ENCODE peak calls at places on chromosomes 5 and 9, in five cellular contexts. Q is transverse colon, R is mammary epithelial cell, F is Peyer's patch, W is heart left ventricle. T is an unnamed sample.

GRCh38 chr9:124015091-124015660 is 3.6 kb downstream of the LHX2 start:
- DNase-seq in Q (no peak), R (no peak), F (no peak), W (no peak), T (no peak)

GRCh38 chr5:99061299-99061698 is 132.5 kb upstream of the CHD1 start:
- DNase-seq in Q (no peak), R (no peak), F (no peak), W (no peak), T (no peak)

GRCh38 chr5:64834611-64835010 is 65.9 kb downstream of the CWC27 start:
- DNase-seq in Q (no peak), R (no peak), F (no peak), W (no peak), T (no peak)

GRCh38 chr9:26462213-26462612 is 430.4 kb downstream of the CAAP1 start:
- DNase-seq in Q (no peak), R (no peak), F (no peak), W (no peak), T (no peak)

GRCh38 chr9:76984476-76984875 is 35.0 kb upstream of the FOXB2 start:
- DNase-seq in Q (no peak), R (no peak), F (no peak), W (no peak), T (no peak)

GRCh38 chr5:172788771-172789686 is 18.0 kb upstream of the DUSP1 start:
- DNase-seq in Q (peak; percentile 73), R (no peak), F (no peak), W (no peak), T (peak; percentile 92)

GRCh38 chr5:162837161-162837560 is 600.2 kb upstream of the CCNG1 start:
- DNase-seq in Q (no peak), R (no peak), F (no peak), W (no peak), T (no peak)

GRCh38 chr5:120446068-120446492 is 18.0 kb upstream of the PRR16 start:
- DNase-seq in Q (no peak), R (peak; percentile 78), F (no peak), W (no peak), T (no peak)

GRCh38 chr5:99544326-99544725 is 615.5 kb upstream of the CHD1 start:
- DNase-seq in Q (no peak), R (no peak), F (no peak), W (no peak), T (no peak)

GRCh38 chr9:98805506-98806272 is 1.8 kb upstream of the GALNT12 start:
- DNase-seq in Q (no peak), R (peak; percentile 92), F (no peak), W (no peak), T (no peak)

GRCh38 chr9:137453643-137454081 is 5.5 kb downstream of the NSMF start:
- DNase-seq in Q (peak; percentile 85), R (no peak), F (peak; percentile 59), W (peak; percentile 79), T (peak; percentile 91)

GRCh38 chr9:14236586-14236985 is 77.4 kb downstream of the NFIB start:
- DNase-seq in Q (no peak), R (no peak), F (no peak), W (no peak), T (no peak)

GRCh38 chr5:9468070-9468388 is 77.8 kb downstream of the SEMA5A start:
- DNase-seq in Q (no peak), R (peak; percentile 98), F (no peak), W (no peak), T (no peak)

GRCh38 chr9:89817186-89817960 is 212.6 kb downstream of the GADD45G start:
- DNase-seq in Q (no peak), R (no peak), F (no peak), W (no peak), T (no peak)

GRCh38 chr5:171619196-171619595 is 166.4 kb upstream of the SMIM23 start:
- DNase-seq in Q (no peak), R (no peak), F (no peak), W (no peak), T (peak; percentile 22)

GRCh38 chr5:142091922-142092321 is 16.7 kb upstream of the NDFIP1 start:
- DNase-seq in Q (no peak), R (no peak), F (no peak), W (no peak), T (no peak)

GRCh38 chr5:174141398-174141797 is 95.9 kb downstream of the NSG2 start:
- DNase-seq in Q (no peak), R (no peak), F (no peak), W (no peak), T (no peak)

GRCh38 chr9:28051559-28051958 is 478.3 kb upstream of the C9orf72 start:
- DNase-seq in Q (no peak), R (no peak), F (no peak), W (no peak), T (no peak)

GRCh38 chr5:95800553-95800952 is 22.0 kb downstream of the GLRX start:
- DNase-seq in Q (no peak), R (no peak), F (no peak), W (no peak), T (no peak)

GRCh38 chr5:79759436-79759835 is 69.8 kb downstream of the CMYA5 start:
- DNase-seq in Q (no peak), R (peak; percentile 47), F (no peak), W (peak; percentile 41), T (no peak)

GRCh38 chr5:126449751-126450271 is 26.6 kb downstream of the GRAMD2B start:
- DNase-seq in Q (no peak), R (peak; percentile 98), F (peak; percentile 54), W (no peak), T (no peak)

GRCh38 chr5:14399054-14399657 is 182.4 kb upstream of the OTULINL start:
- DNase-seq in Q (no peak), R (peak; percentile 31), F (no peak), W (no peak), T (no peak)

GRCh38 chr9:76905984-76906861 is at the start of gene PRUNE2:
- DNase-seq in Q (peak; percentile 87), R (peak; percentile 69), F (no peak), W (peak; percentile 47), T (no peak)

GRCh38 chr5:179805070-179805528 is 1.6 kb downstream of the MGAT4B start:
- DNase-seq in Q (peak; percentile 87), R (no peak), F (no peak), W (peak; percentile 31), T (peak; percentile 90)

GRCh38 chr5:177600458-177601018 is 606 bp downstream of the B4GALT7 start:
- DNase-seq in Q (no peak), R (peak; percentile 24), F (peak; percentile 28), W (no peak), T (no peak)

GRCh38 chr5:107469485-107469884 is 201.3 kb downstream of the EFNA5 start:
- DNase-seq in Q (no peak), R (peak; percentile 93), F (no peak), W (no peak), T (no peak)
- H3K4me1 ChIP-seq in Q (peaks cover 10% of the 10 kb centered on the region), R (peaks cover 62% of the 10 kb centered on the region), F (no peaks in the 10 kb centered on the region), W (peaks cover 47% of the 10 kb centered on the region), T (no peaks in the 10 kb centered on the region)

DNA sequence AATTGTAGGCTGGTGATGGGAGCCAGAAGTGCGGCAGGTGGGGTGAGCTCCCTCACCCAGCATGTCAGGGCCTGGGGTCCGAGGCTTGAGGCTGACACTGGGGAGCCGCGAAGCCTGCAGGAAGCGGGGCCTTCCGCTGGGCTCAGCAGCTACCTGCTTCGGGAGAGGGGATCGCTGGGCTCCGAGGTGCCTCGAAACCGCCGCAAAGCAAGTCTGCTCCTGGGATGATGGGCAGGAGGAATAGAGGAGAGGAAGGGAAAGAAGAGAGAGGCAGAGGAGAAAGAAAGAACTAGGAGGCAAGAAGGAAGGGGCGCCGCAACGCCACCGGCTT is 1.5 kb upstream of the PRDM12 start:
- DNase-seq in Q (no peak), R (no peak), F (no peak), W (no peak), T (no peak)
- H3K4me1 ChIP-seq in Q (peaks cover 69% of the 10 kb centered on the region), R (peaks cover 10% of the 10 kb centered on the region), F (no peaks in the 10 kb centered on the region), W (peaks cover 68% of the 10 kb centered on the region), T (no peaks in the 10 kb centered on the region)

DNA sequence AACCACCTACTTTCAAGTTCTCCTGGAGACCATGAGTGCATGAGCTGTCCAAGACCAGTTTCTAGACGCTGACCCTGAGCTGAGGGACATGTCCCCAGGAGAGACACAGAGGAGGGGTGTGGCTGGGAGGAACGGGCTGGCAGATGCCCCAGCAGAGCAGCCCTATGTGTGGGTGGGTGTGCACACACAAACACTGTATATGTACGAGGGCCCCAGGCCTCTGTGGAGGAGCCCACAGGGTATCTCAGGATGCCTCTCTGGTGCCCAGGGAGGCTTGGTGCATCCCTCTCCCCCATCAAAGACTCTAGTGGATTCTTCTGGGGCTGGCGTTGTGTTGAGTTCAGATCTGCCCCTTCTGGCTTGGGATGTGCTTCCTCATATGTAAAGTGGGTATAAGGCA is 2.6 kb upstream of the NINJ1 start:
- DNase-seq in Q (no peak), R (no peak), F (no peak), W (no peak), T (no peak)
- H3K4me1 ChIP-seq in Q (peaks cover 36% of the 10 kb centered on the region), R (peaks cover 50% of the 10 kb centered on the region), F (peaks cover 20% of the 10 kb centered on the region), W (peaks cover 30% of the 10 kb centered on the region), T (no peaks in the 10 kb centered on the region)

GRCh38 chr9:129463477-129463876 is 157.4 kb downstream of the C9orf50 start:
- DNase-seq in Q (no peak), R (no peak), F (no peak), W (no peak), T (no peak)
- H3K4me1 ChIP-seq in Q (peaks cover 46% of the 10 kb centered on the region), R (peaks cover 35% of the 10 kb centered on the region), F (peaks cover 27% of the 10 kb centered on the region), W (peaks cover 47% of the 10 kb centered on the region), T (peaks cover 24% of the 10 kb centered on the region)

T was measured in right lobe of liver.